ENCODE peak calls at places on chromosomes 3 and 15, in four cellular contexts. One of them, this sample, is unnamed.

GRCh38 chr15:30997270-30997669 is 5.8 kb upstream of the MTMR10 start:
- DNase-seq in fibroblast of villous mesenchyme: no peak
- DNase-seq in bronchial epithelial cell: peak
- DNase-seq in left ventricle myocardium inferior: no peak
- DNase-seq in this sample: no peak

GRCh38 chr3:27323087-27323570 is 46.1 kb downstream of the NEK10 start:
- DNase-seq in fibroblast of villous mesenchyme: no peak
- DNase-seq in left ventricle myocardium inferior: no peak
- DNase-seq in bronchial epithelial cell: no peak
- DNase-seq in this sample: no peak

GRCh38 chr15:99361541-99362185 is 110.4 kb downstream of the LRRC28 start:
- DNase-seq in left ventricle myocardium inferior: no peak
- DNase-seq in fibroblast of villous mesenchyme: peak
- DNase-seq in bronchial epithelial cell: peak
- DNase-seq in this sample: no peak

GRCh38 chr15:66484539-66485112 is 12.9 kb downstream of the SNAPC5 start:
- DNase-seq in left ventricle myocardium inferior: no peak
- DNase-seq in bronchial epithelial cell: no peak
- DNase-seq in fibroblast of villous mesenchyme: no peak
- DNase-seq in this sample: no peak

GRCh38 chr3:129530331-129530761 is 1.9 kb downstream of the RHO start:
- DNase-seq in left ventricle myocardium inferior: no peak
- DNase-seq in bronchial epithelial cell: peak
- DNase-seq in fibroblast of villous mesenchyme: peak
- DNase-seq in this sample: no peak

GRCh38 chr3:129180461-129180860 is 3.2 kb downstream of the CNBP start:
- DNase-seq in bronchial epithelial cell: no peak
- DNase-seq in fibroblast of villous mesenchyme: no peak
- DNase-seq in left ventricle myocardium inferior: no peak
- DNase-seq in this sample: no peak

GRCh38 chr3:168024537-168024941 is 71.2 kb downstream of the GOLIM4 start:
- DNase-seq in fibroblast of villous mesenchyme: peak
- DNase-seq in left ventricle myocardium inferior: no peak
- DNase-seq in bronchial epithelial cell: peak
- DNase-seq in this sample: no peak

GRCh38 chr3:14862661-14863230 is 44.0 kb downstream of the FGD5 start:
- DNase-seq in left ventricle myocardium inferior: no peak
- DNase-seq in bronchial epithelial cell: no peak
- DNase-seq in fibroblast of villous mesenchyme: no peak
- DNase-seq in this sample: no peak

GRCh38 chr3:126672741-126673140 is 17.8 kb upstream of the TXNRD3 start:
- DNase-seq in fibroblast of villous mesenchyme: no peak
- DNase-seq in bronchial epithelial cell: no peak
- DNase-seq in left ventricle myocardium inferior: no peak
- DNase-seq in this sample: peak

GRCh38 chr15:88635343-88635742 is 3.5 kb upstream of the ISG20 start:
- DNase-seq in bronchial epithelial cell: no peak
- DNase-seq in left ventricle myocardium inferior: no peak
- DNase-seq in fibroblast of villous mesenchyme: peak
- DNase-seq in this sample: no peak

GRCh38 chr3:72347819-72348319 is 500.4 kb downstream of the SHQ1 start:
- DNase-seq in bronchial epithelial cell: peak
- DNase-seq in left ventricle myocardium inferior: peak
- DNase-seq in fibroblast of villous mesenchyme: peak
- DNase-seq in this sample: peak

GRCh38 chr3:119570229-119570628 is 9.1 kb upstream of the ADPRH start:
- DNase-seq in left ventricle myocardium inferior: no peak
- DNase-seq in fibroblast of villous mesenchyme: no peak
- DNase-seq in bronchial epithelial cell: no peak
- DNase-seq in this sample: no peak
- TF ChIP-seq CTCF in left ventricle myocardium inferior: no peak
- TF ChIP-seq CTCF in fibroblast of villous mesenchyme: no peak
- TF ChIP-seq CTCF in bronchial epithelial cell: no peak
- TF ChIP-seq CTCF in this sample: no peak

DNA sequence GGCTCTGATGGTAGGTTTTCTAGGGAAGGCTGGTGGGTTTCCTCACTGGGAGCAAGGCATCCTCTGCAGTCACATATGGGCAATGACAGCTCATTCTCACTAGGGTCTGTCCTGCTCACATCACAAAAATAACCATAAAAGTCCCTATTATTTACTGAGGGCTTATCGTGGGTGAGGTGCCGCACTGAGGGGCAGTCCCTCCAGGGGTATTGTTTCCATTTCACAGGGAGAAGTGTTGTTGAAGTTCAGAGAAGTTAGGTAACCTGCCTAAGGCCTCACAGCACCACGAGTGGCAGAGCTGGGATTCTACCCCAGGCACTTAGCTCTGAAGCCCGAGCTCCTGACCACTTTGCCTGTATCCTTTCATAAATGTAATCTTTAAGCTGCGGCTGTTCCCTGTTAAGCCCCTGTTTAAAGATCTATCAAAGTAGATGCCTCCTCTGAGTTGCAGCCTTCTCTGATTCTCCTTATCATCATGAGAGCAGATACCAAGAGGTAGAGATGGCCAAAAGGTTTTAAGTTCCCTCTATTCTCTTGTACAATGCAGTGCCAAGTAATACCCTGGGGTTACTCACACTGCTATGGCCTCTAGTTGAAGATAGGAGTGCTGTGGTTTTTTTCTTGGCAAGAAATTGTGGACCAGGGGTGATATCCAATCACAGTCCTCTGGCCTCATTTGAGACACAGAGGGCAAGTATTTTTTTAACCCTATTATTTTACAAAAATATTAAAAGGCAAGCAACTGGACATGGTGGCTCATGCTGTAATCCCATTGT is 107.0 kb downstream of the RPLP1 start:
- DNase-seq in fibroblast of villous mesenchyme: no peak
- DNase-seq in left ventricle myocardium inferior: no peak
- DNase-seq in bronchial epithelial cell: no peak
- DNase-seq in this sample: no peak
- TF ChIP-seq CTCF in fibroblast of villous mesenchyme: no peak
- TF ChIP-seq CTCF in left ventricle myocardium inferior: no peak
- TF ChIP-seq CTCF in bronchial epithelial cell: no peak
- TF ChIP-seq CTCF in this sample: no peak

GRCh38 chr3:149299938-149300791 is 33.3 kb downstream of the TM4SF18 start:
- DNase-seq in bronchial epithelial cell: peak
- DNase-seq in fibroblast of villous mesenchyme: peak
- DNase-seq in left ventricle myocardium inferior: no peak
- DNase-seq in this sample: no peak
- TF ChIP-seq CTCF in bronchial epithelial cell: no peak
- TF ChIP-seq CTCF in fibroblast of villous mesenchyme: no peak
- TF ChIP-seq CTCF in left ventricle myocardium inferior: no peak
- TF ChIP-seq CTCF in this sample: no peak

DNA sequence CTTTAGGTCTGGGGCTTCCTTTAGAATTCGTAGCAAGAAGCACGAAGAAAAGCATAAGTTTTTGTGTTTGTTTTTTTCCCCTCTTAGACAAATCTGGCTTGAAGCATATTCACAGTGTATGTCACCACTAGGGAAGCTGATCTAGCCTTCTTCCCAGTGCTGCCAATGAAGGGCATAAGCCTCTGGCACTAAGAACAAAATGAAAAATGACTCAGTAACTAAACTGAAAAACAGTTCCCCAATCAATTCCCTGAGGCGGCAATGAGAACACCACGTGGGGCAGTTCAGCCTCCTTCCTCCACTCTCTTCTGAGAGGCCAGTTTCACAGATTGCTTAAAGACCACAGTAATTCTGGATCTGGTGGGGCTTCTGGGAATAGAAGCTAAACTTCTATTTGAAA is 338.1 kb downstream of the GAP43 start:
- DNase-seq in left ventricle myocardium inferior: no peak
- DNase-seq in bronchial epithelial cell: peak
- DNase-seq in fibroblast of villous mesenchyme: no peak
- DNase-seq in this sample: no peak
- TF ChIP-seq CTCF in left ventricle myocardium inferior: no peak
- TF ChIP-seq CTCF in bronchial epithelial cell: no peak
- TF ChIP-seq CTCF in fibroblast of villous mesenchyme: no peak
- TF ChIP-seq CTCF in this sample: no peak

GRCh38 chr15:55618396-55618795 is 30.3 kb upstream of the PYGO1 start:
- DNase-seq in left ventricle myocardium inferior: no peak
- DNase-seq in bronchial epithelial cell: no peak
- DNase-seq in fibroblast of villous mesenchyme: no peak
- DNase-seq in this sample: no peak
- TF ChIP-seq CTCF in left ventricle myocardium inferior: no peak
- TF ChIP-seq CTCF in bronchial epithelial cell: no peak
- TF ChIP-seq CTCF in fibroblast of villous mesenchyme: no peak
- TF ChIP-seq CTCF in this sample: no peak

DNA sequence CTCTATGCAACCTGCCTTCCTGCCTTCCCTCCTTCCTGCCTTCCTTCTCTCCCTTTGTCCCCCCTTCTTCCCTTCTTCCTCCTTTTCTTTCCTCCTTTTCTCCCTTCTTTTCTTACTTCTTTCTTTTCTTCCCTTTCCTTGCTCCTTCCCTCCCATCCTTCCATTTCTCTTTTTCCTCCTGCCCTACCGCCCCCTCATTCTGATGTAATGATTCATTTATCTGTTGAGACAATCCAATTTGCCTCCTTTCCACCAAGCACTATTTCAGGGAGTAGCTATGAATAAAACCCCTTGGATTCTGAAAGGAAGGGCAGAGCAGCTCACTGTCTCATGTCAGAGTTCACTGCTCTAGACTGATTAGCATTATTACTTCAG is 462.5 kb downstream of the PDCD6IP start:
- DNase-seq in fibroblast of villous mesenchyme: no peak
- DNase-seq in bronchial epithelial cell: peak
- DNase-seq in left ventricle myocardium inferior: no peak
- DNase-seq in this sample: no peak
- TF ChIP-seq CTCF in fibroblast of villous mesenchyme: no peak
- TF ChIP-seq CTCF in bronchial epithelial cell: no peak
- TF ChIP-seq CTCF in left ventricle myocardium inferior: no peak
- TF ChIP-seq CTCF in this sample: no peak

GRCh38 chr3:156536524-156537316 is 18.2 kb downstream of the SSR3 start:
- DNase-seq in fibroblast of villous mesenchyme: no peak
- DNase-seq in left ventricle myocardium inferior: no peak
- DNase-seq in bronchial epithelial cell: peak
- DNase-seq in this sample: no peak

GRCh38 chr3:156532730-156533129 is 22.2 kb downstream of the SSR3 start:
- DNase-seq in left ventricle myocardium inferior: no peak
- DNase-seq in fibroblast of villous mesenchyme: no peak
- DNase-seq in bronchial epithelial cell: no peak
- DNase-seq in this sample: no peak

GRCh38 chr3:156535798-156536197 is 19.1 kb downstream of the SSR3 start:
- DNase-seq in fibroblast of villous mesenchyme: no peak
- DNase-seq in bronchial epithelial cell: no peak
- DNase-seq in left ventricle myocardium inferior: no peak
- DNase-seq in this sample: no peak

GRCh38 chr3:156533205-156533604 is 21.7 kb downstream of the SSR3 start:
- DNase-seq in fibroblast of villous mesenchyme: peak
- DNase-seq in left ventricle myocardium inferior: no peak
- DNase-seq in bronchial epithelial cell: no peak
- DNase-seq in this sample: no peak

GRCh38 chr3:156535162-156535627 is 19.7 kb downstream of the SSR3 start:
- DNase-seq in bronchial epithelial cell: peak
- DNase-seq in left ventricle myocardium inferior: peak
- DNase-seq in fibroblast of villous mesenchyme: peak
- DNase-seq in this sample: peak
- TF ChIP-seq CTCF in bronchial epithelial cell: peak
- TF ChIP-seq CTCF in left ventricle myocardium inferior: peak
- TF ChIP-seq CTCF in fibroblast of villous mesenchyme: no peak
- TF ChIP-seq CTCF in this sample: peak